ENCODE peak calls at places on chromosomes 6 and 20, in eight cellular contexts. G, R, Z, N, K, J, I and O are unnamed samples.
A peak's percentile ranks its signal among the peaks of the same experiment; 100 is the strongest.

GRCh38 chr20:41181567-41181966 is 44.2 kb downstream of the PLCG1 start:
- DNase-seq in G (no peak), N (no peak), K (no peak), R (no peak), Z (no peak), I (peak; percentile 13), J (peak; percentile 25), O (no peak)

GRCh38 chr6:9186148-9186547 is 750.8 kb upstream of the SLC35B3 start:
- DNase-seq in N (no peak), G (no peak), Z (no peak), I (no peak), K (no peak), R (no peak), J (no peak), O (no peak)

GRCh38 chr20:47335251-47336012 is 21.1 kb downstream of the ZMYND8 start:
- DNase-seq in K (no peak), J (no peak), Z (no peak), R (no peak), I (no peak), N (no peak), G (no peak), O (no peak)

GRCh38 chr6:47221565-47221964 is 88.1 kb downstream of the TNFRSF21 start:
- DNase-seq in I (no peak), G (no peak), R (no peak), J (no peak), K (no peak), Z (no peak), N (no peak), O (no peak)

GRCh38 chr6:106643061-106643460 is 13.7 kb downstream of the QRSL1 start:
- DNase-seq in K (no peak), J (no peak), R (no peak), I (no peak), N (no peak), G (no peak), Z (no peak), O (no peak)

GRCh38 chr6:81614292-81614691 is 138.2 kb downstream of the TENT5A start:
- DNase-seq in Z (no peak), R (no peak), I (no peak), K (no peak), J (no peak), G (no peak), N (peak; percentile 13), O (no peak)

GRCh38 chr6:154350293-154350692 is 6.3 kb downstream of the IPCEF1 start:
- DNase-seq in Z (no peak), G (no peak), I (no peak), K (no peak), N (no peak), R (no peak), J (no peak), O (no peak)

GRCh38 chr20:3783516-3784225 is 2.4 kb upstream of the SPEF1 start:
- DNase-seq in J (no peak), K (no peak), G (no peak), Z (no peak), N (no peak), R (no peak), I (peak; percentile 41), O (no peak)

GRCh38 chr20:49887251-49887827 is 28.0 kb downstream of the SPATA2 start:
- DNase-seq in K (no peak), R (no peak), G (no peak), Z (no peak), I (no peak), J (no peak), N (no peak), O (no peak)

GRCh38 chr6:130513770-130514169 is 148.0 kb downstream of the TMEM200A start:
- DNase-seq in N (no peak), J (no peak), Z (no peak), G (no peak), K (no peak), I (no peak), R (peak; percentile 41), O (no peak)

GRCh38 chr20:41170386-41171105 is 33.2 kb downstream of the PLCG1 start:
- DNase-seq in G (no peak), Z (no peak), R (no peak), K (no peak), J (no peak), N (no peak), I (peak; percentile 36), O (no peak)

GRCh38 chr6:158799051-158799792 is 19.9 kb downstream of the EZR start:
- DNase-seq in J (no peak), R (no peak), K (peak; percentile 72), I (no peak), Z (no peak), G (no peak), N (peak; percentile 72), O (no peak)

GRCh38 chr6:42410861-42411260 is 40.9 kb downstream of the TRERF1 start:
- DNase-seq in Z (no peak), K (no peak), R (no peak), N (no peak), G (no peak), J (no peak), I (no peak), O (no peak)

GRCh38 chr6:164109770-164110140 is 695.2 kb downstream of the QKI start:
- DNase-seq in N (no peak), G (no peak), I (peak; percentile 85), Z (peak; percentile 9), J (no peak), R (no peak), K (no peak), O (no peak)
- TF ChIP-seq CTCF in N (peak; percentile 40), G (peak; percentile 25), I (peak; percentile 84), Z (peak; percentile 40), J (peak; percentile 44), R (no peak), K (peak; percentile 21), O (no peak)

DNA sequence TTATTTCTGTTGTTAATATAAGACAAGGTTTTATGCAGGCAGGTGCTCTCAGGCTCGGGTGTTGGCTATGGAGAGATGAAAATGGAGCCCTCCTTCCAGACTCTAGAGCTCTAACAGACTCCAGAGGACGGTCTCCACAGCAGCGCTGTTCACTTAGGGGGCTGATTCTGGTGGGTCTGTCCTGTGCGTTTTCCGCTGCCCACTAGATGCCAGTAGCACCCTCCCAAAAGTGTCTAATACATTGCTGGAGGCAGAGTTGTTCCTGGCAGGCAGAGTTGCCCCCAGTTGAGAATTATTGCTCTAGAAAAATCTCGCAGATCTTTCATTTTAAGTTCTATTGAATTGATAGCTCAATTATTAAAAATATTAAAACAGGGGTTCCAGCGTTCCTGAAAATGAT is 109.9 kb downstream of the MAP3K4 start:
- DNase-seq in Z (peak; percentile 11), K (peak; percentile 43), G (no peak), J (no peak), N (no peak), R (no peak), I (no peak), O (no peak)
- TF ChIP-seq CTCF in Z (peak; percentile 33), K (peak; percentile 51), G (no peak), J (no peak), N (peak; percentile 64), R (peak; percentile 37), I (no peak), O (no peak)

DNA sequence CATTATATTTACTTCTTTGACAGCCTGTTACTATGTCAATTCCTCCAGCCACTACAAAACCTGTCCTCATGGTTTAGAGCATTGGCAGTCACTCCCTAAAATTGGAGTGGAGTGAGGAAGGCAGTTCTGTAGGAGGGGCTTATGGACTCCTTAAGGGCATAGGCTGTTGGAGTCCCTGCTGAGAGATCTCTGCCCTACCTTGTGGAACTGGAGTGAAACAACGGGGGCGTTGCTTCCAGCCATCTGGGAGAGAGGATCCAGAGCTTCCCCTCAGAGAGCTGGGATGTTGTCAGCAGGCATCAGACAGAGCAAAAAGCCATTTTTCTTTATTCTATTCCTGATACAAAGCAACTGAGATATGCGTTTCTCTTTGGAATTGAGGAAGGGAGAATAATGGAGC is 402.3 kb downstream of the PLCB1 start:
- DNase-seq in G (no peak), K (no peak), N (no peak), Z (no peak), J (no peak), R (no peak), I (no peak), O (no peak)
- TF ChIP-seq CTCF in G (no peak), K (no peak), N (no peak), Z (no peak), J (no peak), R (no peak), I (no peak), O (no peak)

DNA sequence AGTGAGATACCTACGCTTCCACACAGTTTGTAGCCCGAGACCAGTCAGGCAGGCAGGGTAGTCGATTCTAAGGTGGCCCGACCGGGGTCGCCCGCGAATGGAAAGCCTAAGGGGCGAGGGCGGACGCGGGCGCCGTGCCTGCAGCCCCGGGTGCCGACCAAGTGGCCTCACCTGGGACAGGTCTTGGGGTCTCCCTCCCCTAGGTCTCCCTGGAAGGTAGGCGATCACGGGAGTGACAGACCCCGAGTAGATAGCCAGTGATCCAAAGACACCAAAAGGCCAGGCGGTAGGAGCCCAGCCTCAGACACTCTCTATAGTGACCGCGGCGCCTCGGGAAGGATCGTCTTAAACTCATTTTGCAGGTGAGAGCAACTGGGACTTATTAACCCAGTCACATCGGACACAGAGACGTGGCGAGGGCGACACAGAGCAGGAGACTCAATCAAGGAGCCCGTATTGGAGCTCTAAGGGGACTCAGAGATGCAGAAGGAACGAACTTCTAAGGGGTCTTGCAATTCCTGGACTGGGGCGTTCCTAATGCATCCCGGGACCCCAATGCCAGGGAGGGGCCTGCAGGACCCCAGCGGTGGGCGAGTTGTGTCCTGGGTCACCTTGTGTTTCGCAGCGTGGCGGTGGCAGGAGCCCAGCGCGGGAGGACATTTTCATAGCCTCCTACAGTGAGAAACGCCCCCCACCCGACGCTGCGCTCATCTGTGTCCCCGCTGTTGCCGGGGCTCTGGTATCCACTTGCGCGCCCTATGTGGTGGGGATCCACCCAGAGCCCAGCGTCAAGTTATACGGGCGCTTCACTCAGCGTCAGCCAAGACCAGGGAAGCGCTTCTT is 2.1 kb upstream of the VSX1 start:
- DNase-seq in G (no peak), N (no peak), I (peak; percentile 60), Z (peak; percentile 62), J (no peak), K (no peak), R (no peak), O (no peak)
- TF ChIP-seq CTCF in G (no peak), N (no peak), I (no peak), Z (peak; percentile 49), J (no peak), K (no peak), R (peak; percentile 46), O (no peak)

GRCh38 chr6:108497883-108498282 is 62.8 kb upstream of the FOXO3 start:
- DNase-seq in K (peak; percentile 44), R (no peak), J (no peak), Z (peak; percentile 27), N (peak; percentile 45), I (no peak), G (no peak), O (no peak)
- TF ChIP-seq CTCF in K (peak; percentile 54), R (peak; percentile 42), J (no peak), Z (peak; percentile 50), N (peak; percentile 62), I (no peak), G (no peak), O (no peak)

GRCh38 chr6:44571510-44571909 is 184.0 kb downstream of the CDC5L start:
- DNase-seq in N (no peak), K (no peak), I (no peak), R (no peak), Z (no peak), G (no peak), J (no peak), O (no peak)
- TF ChIP-seq CTCF in N (no peak), K (no peak), I (no peak), R (no peak), Z (no peak), G (no peak), J (no peak), O (no peak)

GRCh38 chr6:33439956-33440648 is 14.3 kb upstream of the ZBTB9 start:
- DNase-seq in R (no peak), G (no peak), J (no peak), Z (no peak), K (peak; percentile 9), I (no peak), N (no peak), O (no peak)
- TF ChIP-seq CTCF in R (no peak), G (no peak), J (no peak), Z (no peak), K (no peak), I (no peak), N (no peak), O (no peak)